ENCODE peak calls at places on chromosomes 11 and 22, in seven cellular contexts. M is PC-9, K is uterus, S is GM23338, U is lung, P is pancreas, R is body of pancreas. T is an unnamed sample.

GRCh38 chr11:105447936-105448702 is 161.8 kb upstream of the GRIA4 start:
- DNase-seq in M (no peak), K (no peak), S (no peak), U (no peak), P (no peak), R (no peak), T (no peak)

GRCh38 chr22:26041931-26042330 is 127.3 kb upstream of the SEZ6L start:
- DNase-seq in M (no peak), K (no peak), S (no peak), U (no peak), P (no peak), R (no peak), T (no peak)

GRCh38 chr11:69049490-69049867 is 747 bp downstream of the TPCN2 start:
- DNase-seq in M (no peak), K (no peak), S (no peak), U (no peak), P (no peak), R (no peak), T (no peak)

GRCh38 chr11:2210366-2211112 is 38.9 kb upstream of the TH start:
- DNase-seq in M (no peak), K (peak), S (no peak), U (no peak), P (peak), R (peak), T (no peak)

GRCh38 chr22:42367980-42368378 is 64.2 kb downstream of the NFAM1 start:
- DNase-seq in M (no peak), K (no peak), S (no peak), U (no peak), P (no peak), R (peak), T (no peak)

GRCh38 chr11:44095506-44096359 is at the start of gene EXT2:
- DNase-seq in M (peak), K (peak), S (peak), U (peak), P (peak), R (peak), T (peak)

GRCh38 chr11:88480217-88480616 is 142.7 kb upstream of the CTSC start:
- DNase-seq in M (peak), K (peak), S (no peak), U (no peak), P (no peak), R (no peak), T (no peak)

GRCh38 chr22:50627452-50627913 is 469 bp downstream of the ARSA start:
- DNase-seq in M (no peak), K (no peak), S (peak), U (no peak), P (no peak), R (no peak), T (peak)

GRCh38 chr11:14258177-14258935 is 100.6 kb downstream of the RRAS2 start:
- DNase-seq in M (no peak), K (no peak), S (no peak), U (no peak), P (no peak), R (no peak), T (peak)

GRCh38 chr11:82631722-82632630 is 101.7 kb downstream of the FAM181B start:
- DNase-seq in M (no peak), K (no peak), S (no peak), U (no peak), P (no peak), R (no peak), T (no peak)

GRCh38 chr11:48005878-48006277 is 25.5 kb downstream of the PTPRJ start:
- DNase-seq in M (no peak), K (no peak), S (no peak), U (no peak), P (no peak), R (no peak), T (no peak)

GRCh38 chr11:109564241-109564640 is 142.3 kb downstream of the C11orf87 start:
- DNase-seq in M (no peak), K (no peak), S (no peak), U (no peak), P (no peak), R (no peak), T (no peak)

GRCh38 chr22:20086763-20087162 is 6.7 kb downstream of the DGCR8 start:
- DNase-seq in M (no peak), K (no peak), S (no peak), U (no peak), P (no peak), R (no peak), T (no peak)

GRCh38 chr11:71499125-71499524 is 27.9 kb upstream of the KRTAP5-7 start:
- DNase-seq in M (no peak), K (no peak), S (no peak), U (no peak), P (no peak), R (no peak), T (no peak)

GRCh38 chr11:129768356-129768755 is 47.3 kb upstream of the TMEM45B start:
- DNase-seq in M (no peak), K (no peak), S (no peak), U (no peak), P (no peak), R (no peak), T (peak)

GRCh38 chr22:24926849-24927579 is 19.5 kb downstream of the LHFPL7 start:
- DNase-seq in M (no peak), K (no peak), S (no peak), U (no peak), P (no peak), R (no peak), T (no peak)

GRCh38 chr11:72788250-72788649 is 5.6 kb downstream of the STARD10 start:
- DNase-seq in M (no peak), K (no peak), S (no peak), U (no peak), P (no peak), R (no peak), T (no peak)

GRCh38 chr11:72789493-72790131 is 4.2 kb downstream of the STARD10 start:
- DNase-seq in M (peak), K (no peak), S (no peak), U (no peak), P (no peak), R (no peak), T (no peak)

GRCh38 chr11:72793081-72793451 is 781 bp downstream of the STARD10 start:
- DNase-seq in M (no peak), K (no peak), S (no peak), U (no peak), P (no peak), R (no peak), T (no peak)

GRCh38 chr11:72793452-72794367 is at the start of gene STARD10:
- DNase-seq in M (peak), K (peak), S (peak), U (peak), P (peak), R (peak), T (peak)

DNA sequence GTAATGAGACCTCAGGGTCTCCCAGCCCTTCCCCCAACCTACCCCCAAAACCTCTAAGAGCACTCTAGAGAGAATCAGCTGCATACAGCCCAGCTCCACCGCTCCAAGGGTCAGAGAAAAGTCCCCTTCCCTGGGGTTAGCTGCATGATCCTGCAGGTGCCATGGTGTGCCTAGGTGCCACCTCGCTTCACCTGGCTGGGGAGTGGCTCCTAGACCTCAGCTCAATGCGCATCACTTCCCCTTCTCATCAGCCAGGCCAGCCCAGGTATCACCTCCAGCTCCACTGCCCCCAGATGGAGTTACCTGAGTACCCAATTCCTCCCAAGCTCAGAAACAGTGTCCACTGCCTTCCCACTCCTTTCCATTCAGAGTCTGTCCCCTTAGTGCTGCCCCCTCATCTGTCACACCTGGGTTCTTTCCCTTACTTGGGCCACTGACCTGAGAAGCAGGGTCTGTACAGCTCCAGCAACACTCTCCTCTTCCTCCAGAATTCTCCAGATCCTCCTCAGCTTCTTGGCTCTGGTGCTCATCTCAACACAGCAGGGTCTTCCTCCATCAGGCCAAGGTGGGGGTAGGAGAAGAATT is 1.3 kb downstream of the STARD10 start:
- DNase-seq in M (no peak), K (no peak), S (no peak), U (no peak), P (no peak), R (no peak), T (no peak)
- H3K27ac ChIP-seq in M (no peak), K (peak), S (no peak), U (no peak), P (peak), R (peak), T (no peak)

DNA sequence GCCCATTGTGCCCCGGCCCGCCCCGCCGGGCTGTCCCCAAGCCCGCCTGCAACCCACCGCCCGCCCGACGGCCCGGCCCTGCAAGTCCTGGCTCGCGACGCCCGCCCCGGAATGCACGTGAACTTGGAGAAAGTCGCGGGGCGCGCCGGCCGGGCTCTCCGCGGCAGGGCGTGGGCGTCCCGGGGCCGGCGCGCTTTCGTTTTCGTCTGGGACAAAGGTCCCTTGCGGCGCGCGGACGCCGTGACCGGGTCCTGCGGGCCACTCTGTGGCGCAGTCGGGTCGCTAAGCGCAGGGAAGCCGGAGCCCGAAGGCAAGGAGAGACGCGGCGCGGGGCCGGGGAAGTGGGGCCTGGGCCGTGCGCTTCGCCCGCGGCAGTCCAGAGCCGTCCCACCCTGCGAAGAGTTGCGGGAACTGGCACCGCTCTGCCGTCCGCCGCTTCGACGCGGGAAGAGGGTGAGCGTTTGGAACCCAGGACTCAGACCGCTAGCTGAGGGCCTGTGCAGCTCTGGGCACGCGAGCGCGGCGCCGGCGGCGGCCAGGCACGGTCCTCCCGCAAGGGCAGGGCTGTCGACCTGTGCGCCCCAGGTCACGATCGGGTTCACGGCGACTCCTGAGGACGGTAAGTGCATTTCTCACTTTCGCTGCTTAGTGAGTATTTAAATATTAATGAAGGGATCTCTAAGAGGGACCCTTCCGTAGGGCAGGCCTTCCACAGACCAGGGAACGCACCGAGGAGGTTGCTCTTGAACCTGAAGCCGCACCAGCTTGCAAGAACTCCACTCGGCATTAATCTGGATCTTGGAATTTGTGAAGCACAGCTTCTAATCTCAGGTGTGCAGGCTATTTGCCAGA is 78.1 kb upstream of the PPARA start:
- DNase-seq in M (peak), K (peak), S (peak), U (peak), P (peak), R (peak), T (peak)
- H3K27ac ChIP-seq in M (peak), K (peak), S (no peak), U (peak), P (peak), R (peak), T (peak)

GRCh38 chr22:37230673-37231405 is 13.2 kb downstream of the RAC2 start:
- DNase-seq in M (no peak), K (no peak), S (no peak), U (no peak), P (no peak), R (no peak), T (no peak)
- H3K27ac ChIP-seq in M (peak), K (no peak), S (no peak), U (no peak), P (no peak), R (no peak), T (no peak)

GRCh38 chr11:33262016-33262638 is 4.9 kb downstream of the HIPK3 start:
- DNase-seq in M (no peak), K (no peak), S (no peak), U (no peak), P (no peak), R (no peak), T (no peak)

GRCh38 chr11:33257897-33258630 is 883 bp downstream of the HIPK3 start:
- DNase-seq in M (peak), K (peak), S (peak), U (peak), P (peak), R (peak), T (peak)

GRCh38 chr11:33258631-33259184 is 1.5 kb downstream of the HIPK3 start:
- DNase-seq in M (no peak), K (no peak), S (no peak), U (no peak), P (no peak), R (no peak), T (peak)

GRCh38 chr11:33257160-33257896 is at the start of gene HIPK3:
- DNase-seq in M (peak), K (peak), S (peak), U (peak), P (peak), R (peak), T (peak)

GRCh38 chr11:33259869-33260268 is 2.7 kb downstream of the HIPK3 start:
- DNase-seq in M (no peak), K (no peak), S (no peak), U (no peak), P (no peak), R (no peak), T (no peak)
- H3K27ac ChIP-seq in M (peak), K (peak), S (no peak), U (peak), P (peak), R (peak), T (no peak)